ENCODE peak calls at places on chromosomes 4 and X, in seven cellular contexts. N is C1 segment of cervical spinal cord, T is progenitor cell of endocrine pancreas, M is ureter, K is NT2/D1, Y is fibroblast of the aortic adventitia, C is HuH-7.5. E is an unnamed sample.

GRCh38 chr4:183834252-183834651 is 70.9 kb upstream of the STOX2 start:
- DNase-seq in N (no peak), T (no peak), M (no peak), K (no peak), Y (no peak), C (no peak), E (no peak)

GRCh38 chrX:46904626-46905025 is 7.6 kb upstream of the JADE3 start:
- DNase-seq in N (no peak), T (no peak), M (no peak), K (no peak), Y (no peak), C (no peak), E (no peak)

GRCh38 chr4:118836763-118837507 is 1.0 kb upstream of the SEC24D start:
- DNase-seq in N (no peak), T (no peak), M (no peak), K (no peak), Y (no peak), C (no peak), E (no peak)

GRCh38 chrX:154430916-154431315 is 2.4 kb downstream of the ATP6AP1 start:
- DNase-seq in N (no peak), T (no peak), M (no peak), K (no peak), Y (no peak), C (no peak), E (no peak)

GRCh38 chr4:78945638-78946179 is 6.5 kb upstream of the PAQR3 start:
- DNase-seq in N (no peak), T (no peak), M (no peak), K (no peak), Y (no peak), C (no peak), E (no peak)

GRCh38 chrX:50100188-50100587 is 100.6 kb downstream of the AKAP4 start:
- DNase-seq in N (no peak), T (no peak), M (no peak), K (no peak), Y (peak), C (no peak), E (no peak)

GRCh38 chr4:81042578-81043365 is 12.3 kb downstream of the BMP3 start:
- DNase-seq in N (no peak), T (no peak), M (no peak), K (no peak), Y (no peak), C (no peak), E (no peak)

GRCh38 chr4:143424276-143424675 is 87.6 kb downstream of the GAB1 start:
- DNase-seq in N (no peak), T (no peak), M (no peak), K (no peak), Y (peak), C (no peak), E (no peak)

GRCh38 chrX:119223784-119224183 is 12.3 kb upstream of the PGRMC1 start:
- DNase-seq in N (no peak), T (no peak), M (no peak), K (no peak), Y (no peak), C (no peak), E (no peak)

GRCh38 chr4:113328514-113328913 is 279.1 kb downstream of the ANK2 start:
- DNase-seq in N (no peak), T (no peak), M (no peak), K (peak), Y (no peak), C (peak), E (peak)

GRCh38 chr4:2247128-2248043 is 5.5 kb upstream of the HAUS3 start:
- DNase-seq in N (no peak), T (no peak), M (peak), K (no peak), Y (no peak), C (no peak), E (peak)

GRCh38 chr4:90112715-90113114 is 14.5 kb upstream of the CCSER1 start:
- DNase-seq in N (no peak), T (no peak), M (no peak), K (no peak), Y (no peak), C (no peak), E (no peak)

GRCh38 chr4:67071641-67072040 is 473.7 kb downstream of the CENPC start:
- DNase-seq in N (no peak), T (no peak), M (no peak), K (no peak), Y (no peak), C (no peak), E (peak)

GRCh38 chr4:16083217-16084191 is at the start of gene PROM1:
- DNase-seq in N (no peak), T (peak), M (no peak), K (peak), Y (no peak), C (peak), E (peak)

GRCh38 chr4:84722720-84723119 is 139.8 kb downstream of the CDS1 start:
- DNase-seq in N (no peak), T (no peak), M (no peak), K (no peak), Y (no peak), C (no peak), E (no peak)

GRCh38 chrX:98350940-98351339 is 1467.2 kb downstream of the RPA4 start:
- DNase-seq in N (no peak), T (no peak), M (no peak), K (peak), Y (no peak), C (no peak), E (no peak)

GRCh38 chr4:14560577-14560976 is 441.7 kb upstream of the CPEB2 start:
- DNase-seq in N (no peak), T (no peak), M (no peak), K (no peak), Y (no peak), C (no peak), E (no peak)

GRCh38 chr4:472881-473574 is 25.9 kb downstream of the ZNF721 start:
- DNase-seq in N (no peak), T (no peak), M (no peak), K (peak), Y (peak), C (no peak), E (peak)

GRCh38 chr4:185112104-185112503 is 31.0 kb upstream of the SLC25A4 start:
- DNase-seq in N (no peak), T (no peak), M (peak), K (no peak), Y (peak), C (no peak), E (no peak)

GRCh38 chr4:125781656-125782055 is 466.9 kb downstream of the FAT4 start:
- DNase-seq in N (no peak), T (no peak), M (no peak), K (no peak), Y (no peak), C (no peak), E (no peak)

GRCh38 chrX:154308108-154308946 is 12.7 kb downstream of the TKTL1 start:
- DNase-seq in N (no peak), T (peak), M (peak), K (peak), Y (peak), C (peak), E (peak)

GRCh38 chr4:100823066-100823992 is 305.5 kb upstream of the EMCN start:
- DNase-seq in N (no peak), T (no peak), M (no peak), K (no peak), Y (peak), C (no peak), E (no peak)

GRCh38 chr4:44279469-44279868 is 169.1 kb downstream of the KCTD8 start:
- DNase-seq in N (no peak), T (no peak), M (no peak), K (no peak), Y (no peak), C (no peak), E (no peak)

GRCh38 chrX:68599256-68600152 is 48.0 kb upstream of the STARD8 start:
- DNase-seq in N (no peak), T (no peak), M (no peak), K (no peak), Y (peak), C (peak), E (no peak)

GRCh38 chrX:150692296-150692695 is 900 bp upstream of the MTMR1 start:
- DNase-seq in N (no peak), T (no peak), M (no peak), K (no peak), Y (no peak), C (no peak), E (peak)

GRCh38 chr4:168021666-168022065 is 70.7 kb upstream of the ANXA10 start:
- DNase-seq in N (no peak), T (no peak), M (no peak), K (no peak), Y (peak), C (no peak), E (no peak)

GRCh38 chr4:115781528-115782146 is 668.2 kb upstream of the NDST4 start:
- DNase-seq in N (no peak), T (no peak), M (no peak), K (no peak), Y (no peak), C (no peak), E (no peak)

GRCh38 chr4:167221074-167221473 is 13.2 kb downstream of the SPOCK3 start:
- DNase-seq in N (no peak), T (no peak), M (no peak), K (no peak), Y (no peak), C (no peak), E (no peak)

GRCh38 chr4:186946682-186947294 is 223.1 kb upstream of the FAT1 start:
- DNase-seq in N (no peak), T (peak), M (no peak), K (no peak), Y (no peak), C (peak), E (no peak)

GRCh38 chr4:31081375-31081774 is 361.2 kb downstream of the PCDH7 start:
- DNase-seq in N (no peak), T (no peak), M (no peak), K (no peak), Y (peak), C (no peak), E (no peak)

GRCh38 chr4:112214397-112215264 is 17.0 kb upstream of the AP1AR start:
- DNase-seq in N (no peak), T (no peak), M (no peak), K (no peak), Y (peak), C (peak), E (no peak)

GRCh38 chr4:76194325-76194724 is 19.3 kb downstream of the SCARB2 start:
- DNase-seq in N (no peak), T (no peak), M (no peak), K (no peak), Y (peak), C (no peak), E (no peak)

GRCh38 chr4:161850631-161851030 is 313.2 kb downstream of the FSTL5 start:
- DNase-seq in N (no peak), T (no peak), M (no peak), K (no peak), Y (no peak), C (no peak), E (no peak)

GRCh38 chr4:52714597-52715254 is 36.5 kb downstream of the ERVMER34-1 start:
- DNase-seq in N (no peak), T (no peak), M (no peak), K (no peak), Y (peak), C (no peak), E (no peak)

GRCh38 chrX:154046262-154046771 is 26.6 kb upstream of the IRAK1 start:
- DNase-seq in N (no peak), T (no peak), M (no peak), K (no peak), Y (peak), C (no peak), E (no peak)

GRCh38 chrX:23792861-23793553 is 10.0 kb downstream of the SAT1 start:
- DNase-seq in N (no peak), T (no peak), M (no peak), K (no peak), Y (no peak), C (no peak), E (no peak)

GRCh38 chr4:108219998-108220397 is 51.3 kb upstream of the LEF1 start:
- DNase-seq in N (no peak), T (no peak), M (no peak), K (no peak), Y (no peak), C (no peak), E (no peak)

GRCh38 chr4:109301691-109302365 is 630 bp downstream of the COL25A1 start:
- DNase-seq in N (no peak), T (no peak), M (no peak), K (no peak), Y (no peak), C (no peak), E (no peak)